ENCODE peak calls at places on chromosomes 16 and 17, in five cellular contexts. One of them, this sample, is unnamed.

GRCh38 chr17:10357768-10358167 is 15.0 kb downstream of the MYH13 start:
- DNase-seq in frontal cortex: no peak
- DNase-seq in activated T-helper 1 cell treated with anti-CD3 and anti-CD28 coated beads, Interleukin-12 subunit alpha, Interleukin-12 subunit beta, Interleukin-2, Interleukin-4 antibody, amounts not matched to agents 30 ng/mL and 10 ng/mL and 1 ng/mL, durations not matched to agents 14 hours and 24 hours and 36 hours: no peak
- DNase-seq in NT2/D1: peak
- DNase-seq in EL: no peak
- DNase-seq in this sample: peak

GRCh38 chr16:26550111-26550610 is 516.6 kb upstream of the C16orf82 start:
- DNase-seq in activated T-helper 1 cell treated with anti-CD3 and anti-CD28 coated beads, Interleukin-12 subunit alpha, Interleukin-12 subunit beta, Interleukin-2, Interleukin-4 antibody, amounts not matched to agents 30 ng/mL and 10 ng/mL and 1 ng/mL, durations not matched to agents 14 hours and 24 hours and 36 hours: no peak
- DNase-seq in NT2/D1: peak
- DNase-seq in frontal cortex: no peak
- DNase-seq in EL: no peak
- DNase-seq in this sample: no peak

GRCh38 chr16:67641779-67642708 is 2.9 kb upstream of the CARMIL2 start:
- DNase-seq in activated T-helper 1 cell treated with anti-CD3 and anti-CD28 coated beads, Interleukin-12 subunit alpha, Interleukin-12 subunit beta, Interleukin-2, Interleukin-4 antibody, amounts not matched to agents 30 ng/mL and 10 ng/mL and 1 ng/mL, durations not matched to agents 14 hours and 24 hours and 36 hours: no peak
- DNase-seq in EL: no peak
- DNase-seq in frontal cortex: peak
- DNase-seq in NT2/D1: no peak
- DNase-seq in this sample: no peak

GRCh38 chr17:79904865-79905264 is 65.6 kb upstream of the CBX4 start:
- DNase-seq in frontal cortex: no peak
- DNase-seq in EL: no peak
- DNase-seq in activated T-helper 1 cell treated with anti-CD3 and anti-CD28 coated beads, Interleukin-12 subunit alpha, Interleukin-12 subunit beta, Interleukin-2, Interleukin-4 antibody, amounts not matched to agents 30 ng/mL and 10 ng/mL and 1 ng/mL, durations not matched to agents 14 hours and 24 hours and 36 hours: no peak
- DNase-seq in NT2/D1: no peak
- DNase-seq in this sample: no peak

GRCh38 chr17:50420419-50421112 is 5.5 kb upstream of the ACSF2 start:
- DNase-seq in NT2/D1: no peak
- DNase-seq in EL: no peak
- DNase-seq in activated T-helper 1 cell treated with anti-CD3 and anti-CD28 coated beads, Interleukin-12 subunit alpha, Interleukin-12 subunit beta, Interleukin-2, Interleukin-4 antibody, amounts not matched to agents 30 ng/mL and 10 ng/mL and 1 ng/mL, durations not matched to agents 14 hours and 24 hours and 36 hours: no peak
- DNase-seq in frontal cortex: no peak
- DNase-seq in this sample: no peak

GRCh38 chr17:61139219-61139618 is 260.4 kb upstream of the TBX2 start:
- DNase-seq in NT2/D1: no peak
- DNase-seq in activated T-helper 1 cell treated with anti-CD3 and anti-CD28 coated beads, Interleukin-12 subunit alpha, Interleukin-12 subunit beta, Interleukin-2, Interleukin-4 antibody, amounts not matched to agents 30 ng/mL and 10 ng/mL and 1 ng/mL, durations not matched to agents 14 hours and 24 hours and 36 hours: peak
- DNase-seq in frontal cortex: no peak
- DNase-seq in EL: peak
- DNase-seq in this sample: no peak

GRCh38 chr16:89217388-89218191 is at the start of gene ZNF778:
- DNase-seq in frontal cortex: peak
- DNase-seq in NT2/D1: no peak
- DNase-seq in EL: peak
- DNase-seq in activated T-helper 1 cell treated with anti-CD3 and anti-CD28 coated beads, Interleukin-12 subunit alpha, Interleukin-12 subunit beta, Interleukin-2, Interleukin-4 antibody, amounts not matched to agents 30 ng/mL and 10 ng/mL and 1 ng/mL, durations not matched to agents 14 hours and 24 hours and 36 hours: peak
- DNase-seq in this sample: no peak

GRCh38 chr16:27430923-27431484 is 29.0 kb downstream of the IL21R start:
- DNase-seq in frontal cortex: no peak
- DNase-seq in activated T-helper 1 cell treated with anti-CD3 and anti-CD28 coated beads, Interleukin-12 subunit alpha, Interleukin-12 subunit beta, Interleukin-2, Interleukin-4 antibody, amounts not matched to agents 30 ng/mL and 10 ng/mL and 1 ng/mL, durations not matched to agents 14 hours and 24 hours and 36 hours: no peak
- DNase-seq in NT2/D1: no peak
- DNase-seq in EL: no peak
- DNase-seq in this sample: no peak

GRCh38 chr17:42441717-42442565 is 16.7 kb upstream of the ATP6V0A1 start:
- DNase-seq in frontal cortex: no peak
- DNase-seq in NT2/D1: no peak
- DNase-seq in activated T-helper 1 cell treated with anti-CD3 and anti-CD28 coated beads, Interleukin-12 subunit alpha, Interleukin-12 subunit beta, Interleukin-2, Interleukin-4 antibody, amounts not matched to agents 30 ng/mL and 10 ng/mL and 1 ng/mL, durations not matched to agents 14 hours and 24 hours and 36 hours: no peak
- DNase-seq in EL: no peak
- DNase-seq in this sample: no peak

GRCh38 chr17:73342057-73342522 is 30.3 kb upstream of the CDC42EP4 start:
- DNase-seq in activated T-helper 1 cell treated with anti-CD3 and anti-CD28 coated beads, Interleukin-12 subunit alpha, Interleukin-12 subunit beta, Interleukin-2, Interleukin-4 antibody, amounts not matched to agents 30 ng/mL and 10 ng/mL and 1 ng/mL, durations not matched to agents 14 hours and 24 hours and 36 hours: no peak
- DNase-seq in EL: peak
- DNase-seq in frontal cortex: peak
- DNase-seq in NT2/D1: peak
- DNase-seq in this sample: no peak

GRCh38 chr17:82917656-82918345 is 78.0 kb upstream of the ZNF750 start:
- DNase-seq in frontal cortex: no peak
- DNase-seq in activated T-helper 1 cell treated with anti-CD3 and anti-CD28 coated beads, Interleukin-12 subunit alpha, Interleukin-12 subunit beta, Interleukin-2, Interleukin-4 antibody, amounts not matched to agents 30 ng/mL and 10 ng/mL and 1 ng/mL, durations not matched to agents 14 hours and 24 hours and 36 hours: no peak
- DNase-seq in EL: peak
- DNase-seq in NT2/D1: no peak
- DNase-seq in this sample: no peak

GRCh38 chr16:8869212-8869987 is 594 bp upstream of the CARHSP1 start:
- DNase-seq in frontal cortex: no peak
- DNase-seq in EL: no peak
- DNase-seq in NT2/D1: no peak
- DNase-seq in activated T-helper 1 cell treated with anti-CD3 and anti-CD28 coated beads, Interleukin-12 subunit alpha, Interleukin-12 subunit beta, Interleukin-2, Interleukin-4 antibody, amounts not matched to agents 30 ng/mL and 10 ng/mL and 1 ng/mL, durations not matched to agents 14 hours and 24 hours and 36 hours: no peak
- DNase-seq in this sample: no peak

GRCh38 chr17:8436169-8436932 is 667 bp downstream of the NDEL1 start:
- DNase-seq in activated T-helper 1 cell treated with anti-CD3 and anti-CD28 coated beads, Interleukin-12 subunit alpha, Interleukin-12 subunit beta, Interleukin-2, Interleukin-4 antibody, amounts not matched to agents 30 ng/mL and 10 ng/mL and 1 ng/mL, durations not matched to agents 14 hours and 24 hours and 36 hours: peak
- DNase-seq in EL: peak
- DNase-seq in frontal cortex: peak
- DNase-seq in NT2/D1: peak
- DNase-seq in this sample: no peak

GRCh38 chr16:30068750-30069574 is 3.4 kb downstream of the ALDOA start:
- DNase-seq in activated T-helper 1 cell treated with anti-CD3 and anti-CD28 coated beads, Interleukin-12 subunit alpha, Interleukin-12 subunit beta, Interleukin-2, Interleukin-4 antibody, amounts not matched to agents 30 ng/mL and 10 ng/mL and 1 ng/mL, durations not matched to agents 14 hours and 24 hours and 36 hours: peak
- DNase-seq in frontal cortex: no peak
- DNase-seq in NT2/D1: no peak
- DNase-seq in EL: no peak
- DNase-seq in this sample: no peak

GRCh38 chr17:40532520-40533253 is 31.3 kb upstream of the TNS4 start:
- DNase-seq in NT2/D1: no peak
- DNase-seq in EL: no peak
- DNase-seq in frontal cortex: no peak
- DNase-seq in activated T-helper 1 cell treated with anti-CD3 and anti-CD28 coated beads, Interleukin-12 subunit alpha, Interleukin-12 subunit beta, Interleukin-2, Interleukin-4 antibody, amounts not matched to agents 30 ng/mL and 10 ng/mL and 1 ng/mL, durations not matched to agents 14 hours and 24 hours and 36 hours: no peak
- DNase-seq in this sample: no peak

GRCh38 chr17:8362651-8363332 is 13.7 kb downstream of the KRABD2 start:
- DNase-seq in activated T-helper 1 cell treated with anti-CD3 and anti-CD28 coated beads, Interleukin-12 subunit alpha, Interleukin-12 subunit beta, Interleukin-2, Interleukin-4 antibody, amounts not matched to agents 30 ng/mL and 10 ng/mL and 1 ng/mL, durations not matched to agents 14 hours and 24 hours and 36 hours: no peak
- DNase-seq in NT2/D1: no peak
- DNase-seq in EL: peak
- DNase-seq in frontal cortex: no peak
- DNase-seq in this sample: no peak

GRCh38 chr16:14335297-14335696 is 264.2 kb downstream of the MRTFB start:
- DNase-seq in activated T-helper 1 cell treated with anti-CD3 and anti-CD28 coated beads, Interleukin-12 subunit alpha, Interleukin-12 subunit beta, Interleukin-2, Interleukin-4 antibody, amounts not matched to agents 30 ng/mL and 10 ng/mL and 1 ng/mL, durations not matched to agents 14 hours and 24 hours and 36 hours: no peak
- DNase-seq in NT2/D1: no peak
- DNase-seq in EL: no peak
- DNase-seq in frontal cortex: no peak
- DNase-seq in this sample: no peak

GRCh38 chr17:82332669-82333278 is 792 bp downstream of the SECTM1 start:
- DNase-seq in EL: peak
- DNase-seq in activated T-helper 1 cell treated with anti-CD3 and anti-CD28 coated beads, Interleukin-12 subunit alpha, Interleukin-12 subunit beta, Interleukin-2, Interleukin-4 antibody, amounts not matched to agents 30 ng/mL and 10 ng/mL and 1 ng/mL, durations not matched to agents 14 hours and 24 hours and 36 hours: no peak
- DNase-seq in NT2/D1: no peak
- DNase-seq in frontal cortex: no peak
- DNase-seq in this sample: no peak

GRCh38 chr17:61323696-61324539 is 75.7 kb upstream of the TBX2 start:
- DNase-seq in frontal cortex: no peak
- DNase-seq in activated T-helper 1 cell treated with anti-CD3 and anti-CD28 coated beads, Interleukin-12 subunit alpha, Interleukin-12 subunit beta, Interleukin-2, Interleukin-4 antibody, amounts not matched to agents 30 ng/mL and 10 ng/mL and 1 ng/mL, durations not matched to agents 14 hours and 24 hours and 36 hours: no peak
- DNase-seq in NT2/D1: no peak
- DNase-seq in EL: no peak
- DNase-seq in this sample: no peak

GRCh38 chr17:44324571-44325275 is at the start of gene SLC25A39:
- DNase-seq in frontal cortex: peak
- DNase-seq in activated T-helper 1 cell treated with anti-CD3 and anti-CD28 coated beads, Interleukin-12 subunit alpha, Interleukin-12 subunit beta, Interleukin-2, Interleukin-4 antibody, amounts not matched to agents 30 ng/mL and 10 ng/mL and 1 ng/mL, durations not matched to agents 14 hours and 24 hours and 36 hours: peak
- DNase-seq in NT2/D1: peak
- DNase-seq in EL: peak
- DNase-seq in this sample: no peak

GRCh38 chr17:78716814-78717393 is 65.2 kb downstream of the CYTH1 start:
- DNase-seq in frontal cortex: peak
- DNase-seq in activated T-helper 1 cell treated with anti-CD3 and anti-CD28 coated beads, Interleukin-12 subunit alpha, Interleukin-12 subunit beta, Interleukin-2, Interleukin-4 antibody, amounts not matched to agents 30 ng/mL and 10 ng/mL and 1 ng/mL, durations not matched to agents 14 hours and 24 hours and 36 hours: no peak
- DNase-seq in NT2/D1: no peak
- DNase-seq in EL: peak
- DNase-seq in this sample: no peak

GRCh38 chr16:17827313-17827712 is 356.6 kb upstream of the XYLT1 start:
- DNase-seq in NT2/D1: no peak
- DNase-seq in frontal cortex: no peak
- DNase-seq in EL: peak
- DNase-seq in activated T-helper 1 cell treated with anti-CD3 and anti-CD28 coated beads, Interleukin-12 subunit alpha, Interleukin-12 subunit beta, Interleukin-2, Interleukin-4 antibody, amounts not matched to agents 30 ng/mL and 10 ng/mL and 1 ng/mL, durations not matched to agents 14 hours and 24 hours and 36 hours: no peak
- DNase-seq in this sample: no peak

GRCh38 chr16:30421010-30421409 is 8.8 kb downstream of the DCTPP1 start:
- DNase-seq in NT2/D1: no peak
- DNase-seq in frontal cortex: no peak
- DNase-seq in activated T-helper 1 cell treated with anti-CD3 and anti-CD28 coated beads, Interleukin-12 subunit alpha, Interleukin-12 subunit beta, Interleukin-2, Interleukin-4 antibody, amounts not matched to agents 30 ng/mL and 10 ng/mL and 1 ng/mL, durations not matched to agents 14 hours and 24 hours and 36 hours: no peak
- DNase-seq in EL: no peak
- DNase-seq in this sample: no peak

GRCh38 chr17:10025224-10025623 is 120.2 kb upstream of the RCVRN start:
- DNase-seq in NT2/D1: no peak
- DNase-seq in EL: no peak
- DNase-seq in activated T-helper 1 cell treated with anti-CD3 and anti-CD28 coated beads, Interleukin-12 subunit alpha, Interleukin-12 subunit beta, Interleukin-2, Interleukin-4 antibody, amounts not matched to agents 30 ng/mL and 10 ng/mL and 1 ng/mL, durations not matched to agents 14 hours and 24 hours and 36 hours: no peak
- DNase-seq in frontal cortex: no peak
- DNase-seq in this sample: no peak

GRCh38 chr17:48593840-48594411 is 347 bp upstream of the HOXB5 start:
- DNase-seq in NT2/D1: peak
- DNase-seq in frontal cortex: peak
- DNase-seq in EL: peak
- DNase-seq in activated T-helper 1 cell treated with anti-CD3 and anti-CD28 coated beads, Interleukin-12 subunit alpha, Interleukin-12 subunit beta, Interleukin-2, Interleukin-4 antibody, amounts not matched to agents 30 ng/mL and 10 ng/mL and 1 ng/mL, durations not matched to agents 14 hours and 24 hours and 36 hours: peak
- DNase-seq in this sample: no peak